ENCODE peak calls at places on chromosomes 2 and 18, in ten cellular contexts. One of them, this sample, is unnamed.

GRCh38 chr2:75800456-75800855 is 89.7 kb upstream of the GCFC2 start:
- DNase-seq in Peyer's patch: no peak
- DNase-seq in gastrocnemius medialis: no peak
- DNase-seq in lower lobe of right lung: no peak
- DNase-seq in K562: no peak
- DNase-seq in endodermal cell: no peak
- DNase-seq in neuronal stem cell: no peak
- DNase-seq in effector memory CD4-positive, alpha-beta T cell: no peak
- DNase-seq in IMR-90: no peak
- DNase-seq in right cardiac atrium: no peak
- DNase-seq in this sample: no peak

GRCh38 chr18:58593930-58594329 is 35.0 kb downstream of the ALPK2 start:
- DNase-seq in Peyer's patch: no peak
- DNase-seq in gastrocnemius medialis: no peak
- DNase-seq in lower lobe of right lung: no peak
- DNase-seq in K562: no peak
- DNase-seq in endodermal cell: peak; percentile 5
- DNase-seq in neuronal stem cell: no peak
- DNase-seq in effector memory CD4-positive, alpha-beta T cell: no peak
- DNase-seq in IMR-90: peak; percentile 38
- DNase-seq in right cardiac atrium: no peak
- DNase-seq in this sample: no peak

GRCh38 chr2:54377901-54378493 is 78.1 kb upstream of the SPTBN1 start:
- DNase-seq in Peyer's patch: no peak
- DNase-seq in gastrocnemius medialis: no peak
- DNase-seq in lower lobe of right lung: no peak
- DNase-seq in K562: no peak
- DNase-seq in endodermal cell: peak; percentile 64
- DNase-seq in neuronal stem cell: no peak
- DNase-seq in effector memory CD4-positive, alpha-beta T cell: no peak
- DNase-seq in IMR-90: no peak
- DNase-seq in right cardiac atrium: no peak
- DNase-seq in this sample: no peak

GRCh38 chr2:28525481-28525880 is 29.6 kb downstream of the PLB1 start:
- DNase-seq in Peyer's patch: peak; percentile 6
- DNase-seq in gastrocnemius medialis: no peak
- DNase-seq in lower lobe of right lung: no peak
- DNase-seq in K562: no peak
- DNase-seq in endodermal cell: no peak
- DNase-seq in neuronal stem cell: no peak
- DNase-seq in effector memory CD4-positive, alpha-beta T cell: no peak
- DNase-seq in IMR-90: no peak
- DNase-seq in right cardiac atrium: no peak
- DNase-seq in this sample: no peak

GRCh38 chr2:71455741-71456569 is 2.6 kb downstream of the DYSF start:
- DNase-seq in Peyer's patch: no peak
- DNase-seq in gastrocnemius medialis: peak; percentile 57
- DNase-seq in lower lobe of right lung: no peak
- DNase-seq in K562: no peak
- DNase-seq in endodermal cell: peak; percentile 77
- DNase-seq in neuronal stem cell: no peak
- DNase-seq in effector memory CD4-positive, alpha-beta T cell: no peak
- DNase-seq in IMR-90: no peak
- DNase-seq in right cardiac atrium: no peak
- DNase-seq in this sample: no peak

GRCh38 chr18:44744206-44745180 is 63.8 kb downstream of the SETBP1 start:
- DNase-seq in Peyer's patch: no peak
- DNase-seq in gastrocnemius medialis: peak; percentile 68
- DNase-seq in lower lobe of right lung: no peak
- DNase-seq in K562: peak; percentile 12
- DNase-seq in endodermal cell: peak; percentile 81
- DNase-seq in neuronal stem cell: peak; percentile 74
- DNase-seq in effector memory CD4-positive, alpha-beta T cell: no peak
- DNase-seq in IMR-90: no peak
- DNase-seq in right cardiac atrium: peak; percentile 28
- DNase-seq in this sample: no peak

GRCh38 chr2:64062840-64063239 is 43.6 kb upstream of the VPS54 start:
- DNase-seq in Peyer's patch: no peak
- DNase-seq in gastrocnemius medialis: no peak
- DNase-seq in lower lobe of right lung: no peak
- DNase-seq in K562: no peak
- DNase-seq in endodermal cell: no peak
- DNase-seq in neuronal stem cell: no peak
- DNase-seq in effector memory CD4-positive, alpha-beta T cell: no peak
- DNase-seq in IMR-90: peak; percentile 82
- DNase-seq in right cardiac atrium: no peak
- DNase-seq in this sample: no peak

GRCh38 chr2:229296016-229296415 is 24.9 kb upstream of the PID1 start:
- DNase-seq in Peyer's patch: no peak
- DNase-seq in gastrocnemius medialis: no peak
- DNase-seq in lower lobe of right lung: no peak
- DNase-seq in K562: no peak
- DNase-seq in endodermal cell: no peak
- DNase-seq in neuronal stem cell: no peak
- DNase-seq in effector memory CD4-positive, alpha-beta T cell: no peak
- DNase-seq in IMR-90: no peak
- DNase-seq in right cardiac atrium: no peak
- DNase-seq in this sample: no peak

GRCh38 chr2:168730391-168730790 is 72.0 kb upstream of the NOSTRIN start:
- DNase-seq in Peyer's patch: no peak
- DNase-seq in gastrocnemius medialis: no peak
- DNase-seq in lower lobe of right lung: no peak
- DNase-seq in K562: no peak
- DNase-seq in endodermal cell: peak; percentile 81
- DNase-seq in neuronal stem cell: no peak
- DNase-seq in effector memory CD4-positive, alpha-beta T cell: no peak
- DNase-seq in IMR-90: peak; percentile 11
- DNase-seq in right cardiac atrium: no peak
- DNase-seq in this sample: no peak

GRCh38 chr2:46056541-46056940 is 240.7 kb upstream of the EPAS1 start:
- DNase-seq in Peyer's patch: no peak
- DNase-seq in gastrocnemius medialis: no peak
- DNase-seq in lower lobe of right lung: no peak
- DNase-seq in K562: no peak
- DNase-seq in endodermal cell: no peak
- DNase-seq in neuronal stem cell: no peak
- DNase-seq in effector memory CD4-positive, alpha-beta T cell: no peak
- DNase-seq in IMR-90: peak; percentile 47
- DNase-seq in right cardiac atrium: no peak
- DNase-seq in this sample: no peak

GRCh38 chr2:229921101-229921891 is 513 bp downstream of the TRIP12 start:
- DNase-seq in Peyer's patch: peak; percentile 74
- DNase-seq in gastrocnemius medialis: peak; percentile 70
- DNase-seq in lower lobe of right lung: peak; percentile 84
- DNase-seq in K562: no peak
- DNase-seq in endodermal cell: peak; percentile 79
- DNase-seq in neuronal stem cell: peak; percentile 46
- DNase-seq in effector memory CD4-positive, alpha-beta T cell: peak; percentile 54
- DNase-seq in IMR-90: peak; percentile 58
- DNase-seq in right cardiac atrium: peak; percentile 78
- DNase-seq in this sample: peak; percentile 81

DNA sequence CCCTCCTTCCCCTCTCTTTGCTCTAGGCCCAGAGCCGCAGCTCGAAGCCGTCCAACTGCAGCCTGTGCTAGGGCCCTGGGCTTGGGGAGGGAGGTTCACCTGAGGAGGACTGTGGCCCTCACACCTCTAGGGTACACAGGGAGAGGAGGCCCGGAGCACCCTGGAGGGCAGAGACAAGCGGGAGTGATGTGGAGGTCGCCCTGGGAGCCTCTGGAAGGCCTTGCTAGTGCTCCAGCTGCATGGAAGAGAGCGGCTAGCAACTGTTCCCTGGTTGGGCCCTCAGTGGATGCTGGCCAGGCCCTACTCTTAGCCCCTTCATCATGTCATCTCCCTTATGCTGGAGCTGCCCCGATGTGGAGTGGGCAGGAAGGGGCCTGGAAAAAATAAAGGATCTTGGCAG is 2.7 kb downstream of the ZFAND2B start:
- DNase-seq in Peyer's patch: no peak
- DNase-seq in gastrocnemius medialis: no peak
- DNase-seq in lower lobe of right lung: no peak
- DNase-seq in K562: no peak
- DNase-seq in endodermal cell: no peak
- DNase-seq in neuronal stem cell: no peak
- DNase-seq in effector memory CD4-positive, alpha-beta T cell: no peak
- DNase-seq in IMR-90: no peak
- DNase-seq in right cardiac atrium: no peak
- DNase-seq in this sample: no peak
- H3K27ac ChIP-seq in Peyer's patch: peak overlapping the region; percentile 11
- H3K27ac ChIP-seq in gastrocnemius medialis: no peak overlapping the region
- H3K27ac ChIP-seq in lower lobe of right lung: no peak overlapping the region
- H3K27ac ChIP-seq in K562: no peak overlapping the region
- H3K27ac ChIP-seq in endodermal cell: no peak overlapping the region
- H3K27ac ChIP-seq in neuronal stem cell: no peak overlapping the region
- H3K27ac ChIP-seq in effector memory CD4-positive, alpha-beta T cell: no peak overlapping the region
- H3K27ac ChIP-seq in IMR-90: no peak overlapping the region
- H3K27ac ChIP-seq in right cardiac atrium: no peak overlapping the region
- H3K27ac ChIP-seq in this sample: no peak overlapping the region

DNA sequence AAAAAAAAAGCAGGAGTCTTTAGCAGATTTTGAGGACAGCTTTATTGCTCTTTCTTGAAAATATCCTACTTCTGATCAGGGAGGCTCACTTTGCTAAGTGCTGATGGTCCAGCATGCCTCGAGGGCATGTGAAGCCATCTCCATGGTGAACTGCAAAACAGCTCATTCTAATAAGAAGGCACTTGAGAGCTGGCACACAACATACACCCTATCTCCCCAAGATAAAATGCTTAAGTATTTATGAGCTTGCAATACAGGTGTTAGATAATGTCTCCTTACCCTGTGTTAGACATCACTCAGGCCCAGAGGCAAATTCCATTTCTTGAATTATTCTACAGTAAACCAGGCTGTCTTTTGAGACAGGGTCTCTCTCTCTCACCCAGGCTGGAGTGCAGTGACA is 2.7 kb downstream of the ENOSF1 start:
- DNase-seq in Peyer's patch: no peak
- DNase-seq in gastrocnemius medialis: no peak
- DNase-seq in lower lobe of right lung: no peak
- DNase-seq in K562: no peak
- DNase-seq in endodermal cell: no peak
- DNase-seq in neuronal stem cell: no peak
- DNase-seq in effector memory CD4-positive, alpha-beta T cell: no peak
- DNase-seq in IMR-90: no peak
- DNase-seq in right cardiac atrium: no peak
- DNase-seq in this sample: no peak
- H3K27ac ChIP-seq in Peyer's patch: no peak overlapping the region
- H3K27ac ChIP-seq in gastrocnemius medialis: no peak overlapping the region
- H3K27ac ChIP-seq in lower lobe of right lung: no peak overlapping the region
- H3K27ac ChIP-seq in K562: no peak overlapping the region
- H3K27ac ChIP-seq in endodermal cell: no peak overlapping the region
- H3K27ac ChIP-seq in neuronal stem cell: no peak overlapping the region
- H3K27ac ChIP-seq in effector memory CD4-positive, alpha-beta T cell: no peak overlapping the region
- H3K27ac ChIP-seq in IMR-90: no peak overlapping the region
- H3K27ac ChIP-seq in right cardiac atrium: no peak overlapping the region
- H3K27ac ChIP-seq in this sample: no peak overlapping the region

DNA sequence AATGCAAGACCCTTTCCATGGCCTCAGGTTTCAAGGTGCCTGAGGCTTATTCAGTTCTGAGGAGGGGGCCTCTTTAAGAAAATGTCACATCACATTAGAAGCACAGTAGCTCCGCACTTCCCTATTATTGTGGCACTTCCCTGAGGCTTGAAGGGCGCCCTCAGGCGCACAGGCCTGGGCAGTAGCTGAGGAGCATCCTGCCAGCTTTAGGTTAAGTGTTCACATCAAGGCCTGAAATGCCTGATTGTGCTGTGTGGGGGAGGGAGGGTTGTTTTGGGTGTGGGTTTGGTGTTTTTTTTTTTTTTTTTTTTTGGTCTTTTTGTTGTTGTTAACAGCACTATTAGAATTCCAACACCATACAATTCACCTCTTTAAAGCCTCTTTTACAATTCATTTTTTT is 107.9 kb downstream of the CABLES1 start:
- DNase-seq in Peyer's patch: no peak
- DNase-seq in gastrocnemius medialis: no peak
- DNase-seq in lower lobe of right lung: peak; percentile 70
- DNase-seq in K562: no peak
- DNase-seq in endodermal cell: peak; percentile 78
- DNase-seq in neuronal stem cell: no peak
- DNase-seq in effector memory CD4-positive, alpha-beta T cell: no peak
- DNase-seq in IMR-90: no peak
- DNase-seq in right cardiac atrium: no peak
- DNase-seq in this sample: no peak
- H3K27ac ChIP-seq in Peyer's patch: no peak overlapping the region
- H3K27ac ChIP-seq in gastrocnemius medialis: no peak overlapping the region
- H3K27ac ChIP-seq in lower lobe of right lung: no peak overlapping the region
- H3K27ac ChIP-seq in K562: no peak overlapping the region
- H3K27ac ChIP-seq in endodermal cell: no peak overlapping the region
- H3K27ac ChIP-seq in neuronal stem cell: no peak overlapping the region
- H3K27ac ChIP-seq in effector memory CD4-positive, alpha-beta T cell: no peak overlapping the region
- H3K27ac ChIP-seq in IMR-90: no peak overlapping the region
- H3K27ac ChIP-seq in right cardiac atrium: no peak overlapping the region
- H3K27ac ChIP-seq in this sample: no peak overlapping the region

GRCh38 chr2:231781798-231782726 is 980 bp upstream of the PDE6D start:
- DNase-seq in Peyer's patch: peak; percentile 38
- DNase-seq in gastrocnemius medialis: peak; percentile 18
- DNase-seq in lower lobe of right lung: no peak
- DNase-seq in K562: no peak
- DNase-seq in endodermal cell: no peak
- DNase-seq in neuronal stem cell: no peak
- DNase-seq in effector memory CD4-positive, alpha-beta T cell: no peak
- DNase-seq in IMR-90: peak; percentile 42
- DNase-seq in right cardiac atrium: no peak
- DNase-seq in this sample: no peak

GRCh38 chr2:231786917-231787292 is 660 bp downstream of the COPS7B start:
- DNase-seq in Peyer's patch: no peak
- DNase-seq in gastrocnemius medialis: no peak
- DNase-seq in lower lobe of right lung: no peak
- DNase-seq in K562: no peak
- DNase-seq in endodermal cell: no peak
- DNase-seq in neuronal stem cell: no peak
- DNase-seq in effector memory CD4-positive, alpha-beta T cell: no peak
- DNase-seq in IMR-90: no peak
- DNase-seq in right cardiac atrium: no peak
- DNase-seq in this sample: no peak

GRCh38 chr2:231786177-231786916 is at the start of gene COPS7B:
- DNase-seq in Peyer's patch: peak; percentile 82
- DNase-seq in gastrocnemius medialis: peak; percentile 63
- DNase-seq in lower lobe of right lung: peak; percentile 90
- DNase-seq in K562: peak; percentile 69
- DNase-seq in endodermal cell: peak; percentile 96
- DNase-seq in neuronal stem cell: peak; percentile 89
- DNase-seq in effector memory CD4-positive, alpha-beta T cell: peak; percentile 56
- DNase-seq in IMR-90: peak; percentile 72
- DNase-seq in right cardiac atrium: peak; percentile 80
- DNase-seq in this sample: peak; percentile 62

GRCh38 chr2:231785822-231786176 is 446 bp upstream of the COPS7B start:
- DNase-seq in Peyer's patch: no peak
- DNase-seq in gastrocnemius medialis: no peak
- DNase-seq in lower lobe of right lung: no peak
- DNase-seq in K562: no peak
- DNase-seq in endodermal cell: no peak
- DNase-seq in neuronal stem cell: no peak
- DNase-seq in effector memory CD4-positive, alpha-beta T cell: no peak
- DNase-seq in IMR-90: no peak
- DNase-seq in right cardiac atrium: no peak
- DNase-seq in this sample: no peak

DNA sequence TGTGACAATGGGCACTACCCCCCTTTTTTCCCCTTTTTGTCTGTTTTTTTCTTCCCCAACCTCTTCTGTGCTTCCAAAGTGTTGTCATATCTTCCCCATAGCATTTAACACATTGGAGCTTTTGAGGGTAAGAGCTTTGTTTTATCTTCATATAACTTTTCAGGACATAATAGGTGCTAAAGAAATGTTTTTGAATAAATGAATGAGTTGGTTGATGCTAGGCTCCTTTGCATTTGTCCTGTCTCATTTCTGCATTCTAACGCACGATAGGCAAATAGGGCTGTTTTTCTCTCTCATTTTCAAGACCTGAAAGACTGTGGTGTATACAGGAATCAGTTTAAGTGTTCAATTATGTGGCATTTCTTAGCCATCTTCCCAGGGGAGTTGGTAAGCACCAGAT is 832 bp upstream of the COPS7B start:
- DNase-seq in Peyer's patch: no peak
- DNase-seq in gastrocnemius medialis: no peak
- DNase-seq in lower lobe of right lung: no peak
- DNase-seq in K562: no peak
- DNase-seq in endodermal cell: no peak
- DNase-seq in neuronal stem cell: no peak
- DNase-seq in effector memory CD4-positive, alpha-beta T cell: no peak
- DNase-seq in IMR-90: no peak
- DNase-seq in right cardiac atrium: no peak
- DNase-seq in this sample: no peak
- H3K27ac ChIP-seq in Peyer's patch: no peak overlapping the region
- H3K27ac ChIP-seq in gastrocnemius medialis: no peak overlapping the region
- H3K27ac ChIP-seq in lower lobe of right lung: no peak overlapping the region
- H3K27ac ChIP-seq in K562: no peak overlapping the region
- H3K27ac ChIP-seq in endodermal cell: no peak overlapping the region
- H3K27ac ChIP-seq in neuronal stem cell: peak overlapping the region; percentile 89
- H3K27ac ChIP-seq in effector memory CD4-positive, alpha-beta T cell: peak overlapping the region; percentile 69
- H3K27ac ChIP-seq in IMR-90: no peak overlapping the region
- H3K27ac ChIP-seq in right cardiac atrium: no peak overlapping the region
- H3K27ac ChIP-seq in this sample: no peak overlapping the region

This sample was measured in substantia nigra.